ENCODE peak calls at places on chromosomes 11 and 22, in six cellular contexts. B is effector memory CD4-positive, alpha-beta T cell; U is H9; I is A549; G is GM23248; T is right lobe of liver. D is an unnamed sample.

GRCh38 chr11:110176366-110177056 is 83.3 kb downstream of the ZC3H12C start:
- DNase-seq in B (no peak), U (no peak), I (no peak), G (peak; percentile 46), T (no peak), D (no peak)

GRCh38 chr11:61472868-61473267 is 35.7 kb upstream of the LRRC10B start:
- DNase-seq in B (no peak), U (no peak), I (no peak), G (peak; percentile 92), T (no peak), D (no peak)

GRCh38 chr22:36966851-36967535 is 52.3 kb downstream of the TST start:
- DNase-seq in B (no peak), U (no peak), I (no peak), G (peak; percentile 44), T (no peak), D (no peak)

GRCh38 chr22:24322522-24322921 is 51.9 kb downstream of the SPECC1L start:
- DNase-seq in B (no peak), U (no peak), I (no peak), G (peak; percentile 50), T (no peak), D (no peak)

GRCh38 chr11:33892906-33893594 is 1.2 kb upstream of the LMO2 start:
- DNase-seq in B (no peak), U (no peak), I (no peak), G (peak; percentile 11), T (no peak), D (no peak)

GRCh38 chr22:35577799-35578659 is 37.4 kb downstream of the RASD2 start:
- DNase-seq in B (no peak), U (no peak), I (no peak), G (no peak), T (no peak), D (no peak)

GRCh38 chr22:22398530-22399327 is 109.8 kb downstream of the ZNF280B start:
- DNase-seq in B (no peak), U (no peak), I (no peak), G (no peak), T (no peak), D (no peak)

GRCh38 chr11:65041206-65042035 is at the start of gene SAC3D1:
- DNase-seq in B (peak; percentile 59), U (no peak), I (no peak), G (peak; percentile 75), T (peak; percentile 79), D (peak; percentile 88)

GRCh38 chr11:15613799-15614198 is 499.1 kb downstream of the INSC start:
- DNase-seq in B (no peak), U (no peak), I (no peak), G (no peak), T (no peak), D (no peak)

GRCh38 chr11:35038211-35038930 is 100.6 kb upstream of the CD44 start:
- DNase-seq in B (no peak), U (no peak), I (no peak), G (no peak), T (no peak), D (no peak)

GRCh38 chr22:38106814-38107578 is 3.5 kb downstream of the BAIAP2L2 start:
- DNase-seq in B (no peak), U (no peak), I (no peak), G (no peak), T (no peak), D (no peak)

GRCh38 chr11:46404476-46405017 is 13.0 kb upstream of the CHRM4 start:
- DNase-seq in B (no peak), U (no peak), I (no peak), G (peak; percentile 20), T (no peak), D (no peak)

GRCh38 chr11:13668957-13669521 is 571 bp downstream of the FAR1 start:
- DNase-seq in B (no peak), U (no peak), I (peak; percentile 45), G (peak; percentile 67), T (peak; percentile 46), D (peak; percentile 82)

GRCh38 chr22:40533712-40534378 is 102.7 kb downstream of the MRTFA start:
- DNase-seq in B (peak; percentile 33), U (no peak), I (peak; percentile 70), G (peak; percentile 75), T (no peak), D (no peak)

GRCh38 chr11:390175-390574 is 3.8 kb upstream of the PKP3 start:
- DNase-seq in B (no peak), U (peak; percentile 83), I (no peak), G (no peak), T (no peak), D (no peak)

GRCh38 chr11:118088531-118088930 is 1.8 kb upstream of the SMIM35 start:
- DNase-seq in B (no peak), U (no peak), I (no peak), G (no peak), T (peak; percentile 38), D (no peak)

GRCh38 chr22:26610072-26610958 is 7.5 kb downstream of the CRYBB1 start:
- DNase-seq in B (no peak), U (no peak), I (no peak), G (peak; percentile 93), T (no peak), D (no peak)

GRCh38 chr11:126341760-126342161 is 13.7 kb upstream of the ST3GAL4 start:
- DNase-seq in B (no peak), U (no peak), I (no peak), G (peak; percentile 81), T (no peak), D (no peak)

GRCh38 chr22:23122216-23122957 is 19.4 kb downstream of the RSPH14 start:
- DNase-seq in B (no peak), U (no peak), I (no peak), G (no peak), T (no peak), D (no peak)

GRCh38 chr11:103872748-103873147 is 163.7 kb upstream of the DDI1 start:
- DNase-seq in B (no peak), U (no peak), I (peak; percentile 3), G (no peak), T (no peak), D (no peak)

GRCh38 chr11:130022799-130023198 is 20.2 kb upstream of the PRDM10 start:
- DNase-seq in B (no peak), U (no peak), I (no peak), G (peak; percentile 20), T (no peak), D (no peak)

GRCh38 chr11:46389450-46390330 is 1.9 kb downstream of the CHRM4 start:
- DNase-seq in B (no peak), U (peak; percentile 88), I (peak; percentile 82), G (peak; percentile 83), T (peak; percentile 81), D (peak; percentile 87)

GRCh38 chr11:73348838-73349237 is 27.4 kb upstream of the RELT start:
- DNase-seq in B (no peak), U (no peak), I (no peak), G (no peak), T (no peak), D (no peak)

GRCh38 chr22:47997612-47998011 is 1235.2 kb downstream of the TBC1D22A start:
- DNase-seq in B (no peak), U (no peak), I (no peak), G (no peak), T (no peak), D (no peak)

GRCh38 chr22:47995718-47996117 is 1233.3 kb downstream of the TBC1D22A start:
- DNase-seq in B (no peak), U (no peak), I (no peak), G (no peak), T (no peak), D (no peak)

GRCh38 chr22:47996446-47996857 is 1234.0 kb downstream of the TBC1D22A start:
- DNase-seq in B (no peak), U (no peak), I (no peak), G (no peak), T (no peak), D (no peak)

GRCh38 chr22:47994899-47995573 is 1232.6 kb downstream of the TBC1D22A start:
- DNase-seq in B (no peak), U (no peak), I (no peak), G (no peak), T (no peak), D (no peak)

GRCh38 chr22:47997052-47997568 is 1234.7 kb downstream of the TBC1D22A start:
- DNase-seq in B (no peak), U (no peak), I (no peak), G (no peak), T (no peak), D (no peak)
- H3K9me3 ChIP-seq in B (no peaks in the 10 kb centered on the region), U (no peaks in the 10 kb centered on the region), I (no peaks in the 10 kb centered on the region), G (no peaks in the 10 kb centered on the region), T (no peaks in the 10 kb centered on the region), D (no peaks in the 10 kb centered on the region)

GRCh38 chr11:2652362-2652761 is 47.4 kb downstream of the KCNQ1OT1 start:
- DNase-seq in B (no peak), U (no peak), I (no peak), G (no peak), T (no peak), D (peak; percentile 17)

GRCh38 chr11:2650343-2650867 is 49.4 kb downstream of the KCNQ1OT1 start:
- DNase-seq in B (no peak), U (no peak), I (no peak), G (no peak), T (no peak), D (no peak)

GRCh38 chr11:2651826-2652237 is 48.0 kb downstream of the KCNQ1OT1 start:
- DNase-seq in B (no peak), U (no peak), I (no peak), G (no peak), T (no peak), D (peak; percentile 41)

GRCh38 chr11:2649848-2650247 is 49.9 kb downstream of the KCNQ1OT1 start:
- DNase-seq in B (no peak), U (no peak), I (no peak), G (no peak), T (no peak), D (no peak)

GRCh38 chr11:2651054-2651617 is 48.7 kb downstream of the KCNQ1OT1 start:
- DNase-seq in B (no peak), U (no peak), I (no peak), G (no peak), T (no peak), D (no peak)
- H3K9me3 ChIP-seq in B (no peaks in the 10 kb centered on the region), U (peaks cover 54% of the 10 kb centered on the region), I (peaks cover 98% of the 10 kb centered on the region), G (peaks cover 4% of the 10 kb centered on the region), T (no peaks in the 10 kb centered on the region), D (peaks cover 19% of the 10 kb centered on the region)

GRCh38 chr22:47324435-47324990 is 562.1 kb downstream of the TBC1D22A start:
- DNase-seq in B (no peak), U (no peak), I (no peak), G (no peak), T (no peak), D (no peak)
- H3K9me3 ChIP-seq in B (no peaks in the 10 kb centered on the region), U (peaks cover 87% of the 10 kb centered on the region), I (peaks cover 20% of the 10 kb centered on the region), G (peaks cover 4% of the 10 kb centered on the region), T (peaks cover 4% of the 10 kb centered on the region), D (no peaks in the 10 kb centered on the region)

DNA sequence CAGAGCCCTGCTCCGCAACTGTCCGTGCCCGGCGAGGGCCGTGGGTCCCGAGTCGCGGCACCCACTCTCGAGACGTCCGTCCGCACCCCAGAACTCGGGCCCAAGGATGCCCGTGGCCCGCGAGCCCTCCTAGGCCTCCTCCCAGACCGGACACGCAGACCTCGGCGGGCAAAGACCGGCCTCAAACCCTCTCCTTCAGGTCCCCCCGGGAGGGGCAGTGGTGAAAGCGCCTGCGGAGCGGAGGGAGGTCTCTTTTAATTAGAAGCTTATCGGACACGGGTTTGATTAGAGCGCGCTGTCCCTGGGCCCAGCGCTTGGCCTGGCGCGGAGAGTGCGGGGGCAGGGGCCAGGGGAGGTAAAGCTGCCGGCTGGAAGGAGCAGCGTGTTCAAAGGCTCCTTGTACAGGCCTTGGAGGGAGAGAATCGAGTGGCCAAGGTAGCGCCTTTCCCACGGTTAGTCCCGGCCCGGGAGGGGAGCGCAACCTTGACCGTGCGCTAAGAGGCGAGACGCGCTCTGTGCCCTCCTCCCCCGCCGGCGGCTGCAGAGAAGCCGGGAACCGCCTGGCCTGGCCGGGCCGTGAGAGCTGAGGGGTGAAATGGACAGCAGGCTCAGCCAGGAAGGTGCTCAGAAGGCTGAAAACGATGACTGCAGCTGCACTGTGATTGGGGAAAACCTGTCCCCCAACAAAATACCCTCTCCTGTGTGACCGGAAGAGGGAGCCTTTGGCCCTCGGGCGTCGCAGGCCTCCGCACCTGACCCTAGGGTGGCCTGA is 4.6 kb downstream of the WT1 start:
- DNase-seq in B (no peak), U (peak; percentile 76), I (no peak), G (no peak), T (no peak), D (no peak)
- H3K9me3 ChIP-seq in B (no peaks in the 10 kb centered on the region), U (no peaks in the 10 kb centered on the region), I (no peaks in the 10 kb centered on the region), G (no peaks in the 10 kb centered on the region), T (no peaks in the 10 kb centered on the region), D (no peaks in the 10 kb centered on the region)